ENCODE peak calls at places on chromosome 6, in eight cellular contexts. J is upper lobe of right lung, Z is AG09309, G is Peyer's patch, O is ascending aorta, C is astrocyte of the spinal cord, N is AG10803, P is A549. X is an unnamed sample.
A peak's percentile ranks its signal among the peaks of the same experiment; 100 is the strongest.

GRCh38 chr6:129110687-129111343 is 227.9 kb downstream of the LAMA2 start:
- DNase-seq in J (no peak), Z (no peak), G (no peak), O (no peak), C (no peak), N (no peak), P (no peak), X (peak; percentile 44)

GRCh38 chr6:33812669-33813068 is 8.9 kb upstream of the MLN start:
- DNase-seq in J (peak; percentile 80), Z (no peak), G (no peak), O (no peak), C (peak; percentile 58), N (peak; percentile 31), P (peak; percentile 35), X (peak; percentile 57)

GRCh38 chr6:141041596-141042087 is 1091.1 kb upstream of the GJE1 start:
- DNase-seq in J (peak; percentile 60), Z (no peak), G (no peak), O (no peak), C (no peak), N (no peak), P (no peak), X (no peak)

GRCh38 chr6:40882321-40882720 is 156.7 kb downstream of the UNC5CL start:
- DNase-seq in J (no peak), Z (no peak), G (no peak), O (no peak), C (no peak), N (no peak), P (no peak), X (no peak)

GRCh38 chr6:159303784-159304183 is 134.6 kb downstream of the FNDC1 start:
- DNase-seq in J (no peak), Z (no peak), G (no peak), O (no peak), C (no peak), N (no peak), P (no peak), X (no peak)

GRCh38 chr6:21199246-21199645 is 394.3 kb upstream of the SOX4 start:
- DNase-seq in J (no peak), Z (no peak), G (no peak), O (no peak), C (no peak), N (no peak), P (no peak), X (no peak)

GRCh38 chr6:155861821-155862220 is 406.2 kb upstream of the NOX3 start:
- DNase-seq in J (no peak), Z (no peak), G (no peak), O (no peak), C (no peak), N (no peak), P (no peak), X (no peak)

GRCh38 chr6:63527658-63528514 is 44.4 kb upstream of the LOC128125822 start:
- DNase-seq in J (no peak), Z (peak; percentile 81), G (no peak), O (no peak), C (peak; percentile 99), N (peak; percentile 92), P (peak; percentile 97), X (peak; percentile 98)

GRCh38 chr6:142408409-142408808 is 106.6 kb downstream of the ADGRG6 start:
- DNase-seq in J (no peak), Z (no peak), G (no peak), O (no peak), C (no peak), N (peak; percentile 37), P (no peak), X (peak; percentile 44)

GRCh38 chr6:145587342-145587741 is 148.0 kb downstream of the EPM2A start:
- DNase-seq in J (no peak), Z (no peak), G (no peak), O (no peak), C (no peak), N (no peak), P (no peak), X (no peak)

GRCh38 chr6:132715204-132715603 is 1.3 kb upstream of the VNN1 start:
- DNase-seq in J (no peak), Z (no peak), G (no peak), O (no peak), C (peak; percentile 46), N (peak; percentile 48), P (peak; percentile 77), X (peak; percentile 52)

GRCh38 chr6:4368649-4369048 is 233.3 kb upstream of the ECI2 start:
- DNase-seq in J (no peak), Z (no peak), G (no peak), O (no peak), C (no peak), N (no peak), P (no peak), X (no peak)

GRCh38 chr6:4369616-4370015 is 234.2 kb upstream of the ECI2 start:
- DNase-seq in J (no peak), Z (peak; percentile 27), G (no peak), O (no peak), C (peak; percentile 83), N (peak; percentile 68), P (no peak), X (peak; percentile 85)

GRCh38 chr6:4367643-4368042 is 232.3 kb upstream of the ECI2 start:
- DNase-seq in J (no peak), Z (no peak), G (no peak), O (no peak), C (no peak), N (no peak), P (no peak), X (no peak)

GRCh38 chr6:4371207-4371921 is 236.0 kb upstream of the ECI2 start:
- DNase-seq in J (no peak), Z (peak; percentile 52), G (no peak), O (no peak), C (peak; percentile 59), N (peak; percentile 63), P (no peak), X (peak; percentile 80)

DNA sequence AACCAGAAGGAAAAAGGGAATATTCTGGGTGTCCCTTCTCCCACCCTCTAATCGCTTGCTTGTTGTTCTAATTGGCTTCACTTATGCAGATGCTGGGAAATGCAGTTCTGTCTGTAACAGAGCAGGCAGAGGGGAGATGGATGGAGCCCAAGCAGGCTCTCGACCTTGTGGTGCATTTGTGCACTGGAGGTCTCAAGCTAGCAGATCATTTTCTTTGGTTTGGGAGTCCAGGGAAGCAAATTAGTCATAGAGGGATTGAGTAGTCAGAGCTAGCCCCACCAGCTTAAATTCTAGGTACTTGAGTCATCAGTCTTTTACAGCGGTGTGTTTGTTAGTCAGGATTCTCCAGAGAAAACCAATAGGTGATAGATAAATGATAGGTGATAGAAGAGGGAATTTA is 234.7 kb upstream of the ECI2 start:
- DNase-seq in J (no peak), Z (peak; percentile 83), G (no peak), O (no peak), C (peak; percentile 94), N (peak; percentile 90), P (peak; percentile 45), X (peak; percentile 92)
- H3K4me3 ChIP-seq in J (no peak overlapping the region), Z (peak overlapping the region; percentile 17), G (no peak overlapping the region), O (no peak overlapping the region), C (no peak overlapping the region), N (peak overlapping the region; percentile 16), P (no peak overlapping the region), X (peak overlapping the region; percentile 17)

GRCh38 chr6:16336056-16336810 is 97.8 kb downstream of the GMPR start:
- DNase-seq in J (no peak), Z (no peak), G (no peak), O (no peak), C (no peak), N (peak; percentile 62), P (no peak), X (no peak)

GRCh38 chr6:16337280-16337975 is 99.0 kb downstream of the GMPR start:
- DNase-seq in J (peak; percentile 79), Z (peak; percentile 83), G (peak; percentile 37), O (peak; percentile 46), C (peak; percentile 70), N (peak; percentile 99), P (no peak), X (peak; percentile 100)

GRCh38 chr6:16339263-16339587 is 100.8 kb downstream of the GMPR start:
- DNase-seq in J (no peak), Z (no peak), G (no peak), O (no peak), C (no peak), N (no peak), P (no peak), X (no peak)

GRCh38 chr6:16335176-16335575 is 96.8 kb downstream of the GMPR start:
- DNase-seq in J (no peak), Z (no peak), G (no peak), O (no peak), C (no peak), N (peak; percentile 17), P (no peak), X (no peak)

GRCh38 chr6:16338577-16339262 is 100.3 kb downstream of the GMPR start:
- DNase-seq in J (peak; percentile 68), Z (peak; percentile 99), G (peak; percentile 25), O (no peak), C (peak; percentile 98), N (peak; percentile 100), P (peak; percentile 58), X (peak; percentile 100)
- TF ChIP-seq CTCF in J (peak; percentile 35), Z (peak; percentile 82), G (peak; percentile 13), O (peak; percentile 21), C (peak; percentile 87), N (peak; percentile 79), P (peak; percentile 33), X (peak; percentile 92)

GRCh38 chr6:119207327-119207726 is 128.9 kb upstream of the FAM184A start:
- DNase-seq in J (no peak), Z (no peak), G (no peak), O (no peak), C (no peak), N (no peak), P (no peak), X (no peak)

GRCh38 chr6:119201486-119201885 is 123.0 kb upstream of the FAM184A start:
- DNase-seq in J (no peak), Z (no peak), G (no peak), O (no peak), C (no peak), N (no peak), P (no peak), X (no peak)

GRCh38 chr6:119205911-119206617 is 127.6 kb upstream of the FAM184A start:
- DNase-seq in J (no peak), Z (no peak), G (no peak), O (no peak), C (no peak), N (no peak), P (no peak), X (no peak)

GRCh38 chr6:119207973-119208725 is 129.7 kb upstream of the FAM184A start:
- DNase-seq in J (no peak), Z (peak; percentile 50), G (no peak), O (no peak), C (peak; percentile 89), N (peak; percentile 67), P (no peak), X (peak; percentile 74)

DNA sequence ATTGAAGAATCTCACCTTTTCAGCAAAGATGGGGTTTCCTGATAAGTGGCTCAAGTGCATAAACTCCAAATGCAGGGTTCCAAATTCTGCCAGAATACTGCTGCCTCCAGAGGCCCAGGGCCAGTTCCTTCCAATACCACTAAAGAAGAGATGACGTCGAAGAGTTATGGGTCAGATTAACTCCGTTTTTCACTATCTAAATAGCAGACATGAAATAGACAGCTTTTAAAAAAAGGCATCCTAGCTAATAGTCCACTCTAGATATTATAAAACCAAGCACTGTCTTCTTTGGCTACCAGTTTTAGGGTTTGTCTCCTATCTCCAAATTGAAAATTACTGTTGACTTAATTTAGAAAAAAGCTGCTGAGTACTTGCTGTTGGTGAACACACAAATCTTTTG is 126.3 kb upstream of the FAM184A start:
- DNase-seq in J (no peak), Z (no peak), G (no peak), O (no peak), C (no peak), N (no peak), P (no peak), X (no peak)
- H3K4me3 ChIP-seq in J (no peak overlapping the region), Z (no peak overlapping the region), G (no peak overlapping the region), O (no peak overlapping the region), C (no peak overlapping the region), N (no peak overlapping the region), P (no peak overlapping the region), X (no peak overlapping the region)

GRCh38 chr6:89368107-89368506 is 15.6 kb upstream of the UBE2J1 start:
- DNase-seq in J (no peak), Z (no peak), G (peak; percentile 71), O (no peak), C (peak; percentile 51), N (peak; percentile 34), P (peak; percentile 54), X (peak; percentile 71)
- TF ChIP-seq CTCF in J (peak; percentile 83), Z (peak; percentile 82), G (peak; percentile 70), O (peak; percentile 56), C (peak; percentile 91), N (peak; percentile 78), P (peak; percentile 68), X (peak; percentile 93)

X was measured in fibroblast of the aortic adventitia.